ENCODE peak calls at places on chromosome 21, in seven cellular contexts. C is coronary artery, T is anterior cingulate cortex, F is MCF 10A, G is NCI-H1092, W is H9, B is dermis microvascular lymphatic vessel endothelial cell. P is an unnamed sample.

GRCh38 chr21:15422761-15423160 is 307.0 kb upstream of the USP25 start:
- DNase-seq in G (no peak), T (no peak), B (no peak), F (peak; percentile 90), W (no peak), C (no peak), P (no peak)

GRCh38 chr21:34935452-34935851 is 113.7 kb downstream of the RUNX1 start:
- DNase-seq in C (no peak), G (no peak), B (no peak), T (no peak), F (peak; percentile 53), W (no peak), P (no peak)

GRCh38 chr21:25578070-25578961 is 29.0 kb downstream of the MRPL39 start:
- DNase-seq in G (no peak), B (no peak), T (no peak), F (no peak), W (no peak), C (no peak), P (no peak)

GRCh38 chr21:21283810-21284209 is 285.6 kb downstream of the NCAM2 start:
- DNase-seq in G (no peak), C (no peak), F (no peak), W (no peak), B (no peak), T (no peak), P (no peak)

GRCh38 chr21:38798481-38798882 is 7.2 kb upstream of the ETS2 start:
- DNase-seq in B (no peak), G (no peak), F (peak; percentile 93), C (no peak), W (peak; percentile 57), T (no peak), P (no peak)

GRCh38 chr21:39064325-39065012 is 118.8 kb downstream of the PSMG1 start:
- DNase-seq in F (no peak), W (no peak), T (no peak), C (no peak), B (no peak), G (no peak), P (no peak)

GRCh38 chr21:15004721-15005370 is 60.0 kb downstream of the NRIP1 start:
- DNase-seq in C (no peak), G (no peak), W (no peak), B (no peak), F (peak; percentile 5), T (no peak), P (no peak)

GRCh38 chr21:43269461-43269860 is 100.7 kb downstream of the CRYAA start:
- DNase-seq in T (no peak), F (peak; percentile 30), C (no peak), B (no peak), W (peak; percentile 69), G (no peak), P (no peak)

GRCh38 chr21:36509966-36510742 is 30.2 kb upstream of the CLDN14 start:
- DNase-seq in W (no peak), T (no peak), B (no peak), F (no peak), G (no peak), C (no peak), P (no peak)

GRCh38 chr21:43362928-43363314 is 64.0 kb downstream of the SIK1 start:
- DNase-seq in G (no peak), C (no peak), W (no peak), B (no peak), T (no peak), F (no peak), P (no peak)

GRCh38 chr21:35578350-35578782 is 482.0 kb downstream of the SETD4 start:
- DNase-seq in G (no peak), F (peak; percentile 83), T (no peak), B (no peak), W (no peak), C (no peak), P (no peak)

GRCh38 chr21:8993943-8994639 is 1527.3 kb upstream of the TPTE start:
- DNase-seq in W (no peak), B (no peak), F (no peak), C (no peak), G (no peak), T (no peak), P (no peak)

GRCh38 chr21:18023099-18023498 is 203.9 kb upstream of the C21orf91 start:
- DNase-seq in T (no peak), C (no peak), F (no peak), B (no peak), W (peak; percentile 31), G (no peak), P (no peak)

GRCh38 chr21:41755258-41755933 is 11.5 kb downstream of the RIPK4 start:
- DNase-seq in W (no peak), T (no peak), C (no peak), F (no peak), G (no peak), B (no peak), P (no peak)

GRCh38 chr21:32520885-32521735 is 64.2 kb downstream of the TCP10L start:
- DNase-seq in W (no peak), B (peak; percentile 97), T (peak; percentile 29), F (peak; percentile 92), C (peak; percentile 88), G (no peak), P (peak; percentile 92)

GRCh38 chr21:17779486-17779885 is 39.7 kb downstream of the C21orf91 start:
- DNase-seq in C (no peak), B (no peak), F (peak; percentile 52), T (no peak), W (no peak), G (no peak), P (no peak)

GRCh38 chr21:33655591-33656221 is 13.4 kb downstream of the ITSN1 start:
- DNase-seq in F (peak; percentile 81), T (no peak), C (no peak), W (peak; percentile 49), B (no peak), G (no peak), P (no peak)

GRCh38 chr21:39074508-39074907 is 108.7 kb downstream of the PSMG1 start:
- DNase-seq in B (no peak), C (no peak), W (no peak), F (no peak), T (no peak), G (no peak), P (no peak)

GRCh38 chr21:29382029-29382654 is 83.4 kb downstream of the BACH1 start:
- DNase-seq in G (no peak), T (no peak), C (no peak), W (no peak), F (peak; percentile 36), B (no peak), P (no peak)

GRCh38 chr21:27233514-27233913 is 266.6 kb upstream of the ADAMTS5 start:
- DNase-seq in G (no peak), W (no peak), C (no peak), B (no peak), T (no peak), F (no peak), P (no peak)

GRCh38 chr21:31185663-31186062 is 147.4 kb upstream of the KRTAP19-8 start:
- DNase-seq in W (no peak), F (no peak), B (no peak), G (no peak), T (no peak), C (no peak), P (no peak)

GRCh38 chr21:14070968-14071367 is 139.8 kb downstream of the LIPI start:
- DNase-seq in T (no peak), G (no peak), C (no peak), W (no peak), B (no peak), F (no peak), P (no peak)

GRCh38 chr21:28485301-28486022 is 507.2 kb downstream of the LTN1 start:
- DNase-seq in F (peak; percentile 46), T (no peak), C (no peak), G (no peak), B (no peak), W (no peak), P (no peak)

P was measured in mesenteric fat pad.